ENCODE peak calls at places on chromosomes 4 and X, in eight cellular contexts. B is fibroblast of the aortic adventitia; N is HAP-1; F is CD8-positive, alpha-beta memory T cell; E is psoas muscle; Q is stomach; O is adipocyte; V is GM23248. G is an unnamed sample.

GRCh38 chrX:20412871-20413486 is 146.3 kb upstream of the RPS6KA3 start:
- DNase-seq in B (no peak), N (no peak), F (peak; percentile 77), E (no peak), Q (peak; percentile 29), O (no peak), V (no peak), G (peak; percentile 45)

GRCh38 chr4:98673282-98673644 is 14.9 kb upstream of the TSPAN5 start:
- DNase-seq in B (no peak), N (no peak), F (no peak), E (no peak), Q (no peak), O (no peak), V (no peak), G (no peak)

GRCh38 chr4:14043203-14043602 is 415.7 kb upstream of the BOD1L1 start:
- DNase-seq in B (no peak), N (no peak), F (no peak), E (no peak), Q (no peak), O (no peak), V (no peak), G (no peak)

GRCh38 chr4:139746430-139746829 is 80.8 kb downstream of the MGST2 start:
- DNase-seq in B (no peak), N (no peak), F (no peak), E (no peak), Q (no peak), O (no peak), V (no peak), G (no peak)

GRCh38 chr4:54217642-54218486 is 11.2 kb upstream of the PDGFRA start:
- DNase-seq in B (peak; percentile 97), N (peak; percentile 90), F (peak; percentile 62), E (peak; percentile 88), Q (peak; percentile 74), O (peak; percentile 96), V (peak; percentile 90), G (peak; percentile 74)

GRCh38 chr4:187444061-187444460 is 551.5 kb upstream of the ZFP42 start:
- DNase-seq in B (no peak), N (no peak), F (no peak), E (no peak), Q (no peak), O (peak; percentile 10), V (no peak), G (no peak)

GRCh38 chr4:69054578-69055200 is 41.6 kb upstream of the UGT2B7 start:
- DNase-seq in B (peak; percentile 88), N (no peak), F (no peak), E (no peak), Q (no peak), O (peak; percentile 59), V (peak; percentile 73), G (peak; percentile 76)

GRCh38 chr4:182454440-182455013 is 211.3 kb downstream of the TENM3 start:
- DNase-seq in B (peak; percentile 16), N (no peak), F (no peak), E (no peak), Q (no peak), O (peak; percentile 22), V (no peak), G (no peak)

GRCh38 chrX:143571521-143571920 is 54.2 kb upstream of the SPANXN3 start:
- DNase-seq in B (no peak), N (no peak), F (no peak), E (no peak), Q (no peak), O (no peak), V (no peak), G (no peak)

GRCh38 chr4:86894465-86894864 is 2.2 kb upstream of the C4orf36 start:
- DNase-seq in B (no peak), N (no peak), F (no peak), E (no peak), Q (no peak), O (no peak), V (peak; percentile 45), G (no peak)

GRCh38 chr4:88655226-88655625 is 42.4 kb downstream of the NAP1L5 start:
- DNase-seq in B (no peak), N (no peak), F (no peak), E (no peak), Q (no peak), O (no peak), V (no peak), G (no peak)

GRCh38 chrX:123743312-123743711 is 10.5 kb upstream of the THOC2 start:
- DNase-seq in B (no peak), N (no peak), F (no peak), E (no peak), Q (no peak), O (no peak), V (no peak), G (no peak)

GRCh38 chrX:13965531-13965930 is 64.2 kb downstream of the GEMIN8 start:
- DNase-seq in B (no peak), N (no peak), F (no peak), E (no peak), Q (no peak), O (no peak), V (no peak), G (no peak)

GRCh38 chr4:36509816-36510215 is 228.4 kb downstream of the DTHD1 start:
- DNase-seq in B (no peak), N (no peak), F (no peak), E (no peak), Q (no peak), O (no peak), V (no peak), G (no peak)

GRCh38 chr4:4866124-4866832 is 6.8 kb downstream of the MSX1 start:
- DNase-seq in B (no peak), N (no peak), F (no peak), E (peak; percentile 33), Q (no peak), O (no peak), V (no peak), G (no peak)

GRCh38 chr4:1192493-1193205 is 20.3 kb upstream of the SPON2 start:
- DNase-seq in B (no peak), N (no peak), F (peak; percentile 39), E (peak; percentile 68), Q (peak; percentile 59), O (no peak), V (no peak), G (no peak)

GRCh38 chr4:88999392-88999791 is 57.6 kb downstream of the FAM13A start:
- DNase-seq in B (no peak), N (peak; percentile 30), F (no peak), E (no peak), Q (no peak), O (no peak), V (no peak), G (no peak)

GRCh38 chr4:181877329-181877848 is 365.8 kb upstream of the TENM3 start:
- DNase-seq in B (peak; percentile 11), N (no peak), F (no peak), E (no peak), Q (no peak), O (peak; percentile 5), V (no peak), G (no peak)

GRCh38 chr4:101972791-101973190 is 182.3 kb downstream of the BANK1 start:
- DNase-seq in B (no peak), N (no peak), F (no peak), E (no peak), Q (no peak), O (no peak), V (no peak), G (no peak)

GRCh38 chr4:156870166-156870565 is 101.4 kb downstream of the PDGFC start:
- DNase-seq in B (peak; percentile 53), N (no peak), F (no peak), E (no peak), Q (no peak), O (peak; percentile 70), V (peak; percentile 29), G (no peak)

DNA sequence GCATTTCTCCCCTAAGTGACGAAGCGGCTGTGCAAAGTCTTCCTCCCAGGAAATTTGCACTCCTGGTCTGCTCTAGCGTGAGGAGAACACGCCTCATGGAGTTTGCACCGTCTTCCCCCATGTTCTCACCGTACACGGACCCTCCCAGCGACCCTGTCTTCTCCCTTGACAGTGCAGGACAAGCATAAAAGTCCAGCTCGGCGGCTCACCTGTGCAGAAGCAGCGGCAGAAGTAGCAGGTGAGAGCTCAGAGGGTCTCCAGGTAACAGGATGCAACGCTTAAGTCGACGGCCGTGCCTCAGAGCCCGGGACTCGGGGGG is 314 bp downstream of the P2RY8 start:
- DNase-seq in B (no peak), N (no peak), F (no peak), E (no peak), Q (no peak), O (no peak), V (no peak), G (no peak)
- H3K4me3 ChIP-seq in B (no peak overlapping the region), N (no peak overlapping the region), F (peak overlapping the region; percentile 99), E (peak overlapping the region; percentile 51), Q (peak overlapping the region; percentile 31), O (no peak overlapping the region), V (no peak overlapping the region), G (peak overlapping the region; percentile 32)

DNA sequence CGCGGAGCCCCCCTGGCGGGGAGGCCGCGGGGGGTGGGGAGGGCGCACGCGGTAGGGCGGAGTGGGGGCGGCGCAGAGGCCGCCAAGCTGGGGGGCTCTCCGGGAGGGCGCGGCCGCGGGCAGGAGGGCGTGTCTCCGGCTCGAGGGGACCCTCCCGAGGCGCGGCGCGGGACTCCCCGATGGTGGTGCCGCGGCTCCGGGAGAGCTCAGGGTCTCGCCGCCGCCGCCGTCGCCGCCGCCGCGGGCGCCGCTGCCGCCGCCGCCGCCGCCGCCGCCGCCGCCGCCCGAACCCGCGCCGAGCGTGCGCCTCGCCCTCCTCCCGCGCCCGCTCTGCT is at the start of gene PTCHD1:
- DNase-seq in B (no peak), N (no peak), F (no peak), E (no peak), Q (no peak), O (no peak), V (no peak), G (no peak)
- H3K4me3 ChIP-seq in B (peak within 1 kb of the TSS; percentile 10), N (no peak within 1 kb of the TSS), F (no peak within 1 kb of the TSS), E (peak within 1 kb of the TSS; percentile 54), Q (peak within 1 kb of the TSS; percentile 44), O (no peak within 1 kb of the TSS), V (peak within 1 kb of the TSS; percentile 15), G (peak within 1 kb of the TSS; percentile 21)

GRCh38 chrX:130084651-130085237 is 25.6 kb downstream of the ELF4 start:
- DNase-seq in B (no peak), N (no peak), F (no peak), E (peak; percentile 40), Q (no peak), O (no peak), V (no peak), G (no peak)
- H3K4me3 ChIP-seq in B (no peak overlapping the region), N (no peak overlapping the region), F (peak overlapping the region; percentile 78), E (no peak overlapping the region), Q (no peak overlapping the region), O (no peak overlapping the region), V (no peak overlapping the region), G (no peak overlapping the region)

DNA sequence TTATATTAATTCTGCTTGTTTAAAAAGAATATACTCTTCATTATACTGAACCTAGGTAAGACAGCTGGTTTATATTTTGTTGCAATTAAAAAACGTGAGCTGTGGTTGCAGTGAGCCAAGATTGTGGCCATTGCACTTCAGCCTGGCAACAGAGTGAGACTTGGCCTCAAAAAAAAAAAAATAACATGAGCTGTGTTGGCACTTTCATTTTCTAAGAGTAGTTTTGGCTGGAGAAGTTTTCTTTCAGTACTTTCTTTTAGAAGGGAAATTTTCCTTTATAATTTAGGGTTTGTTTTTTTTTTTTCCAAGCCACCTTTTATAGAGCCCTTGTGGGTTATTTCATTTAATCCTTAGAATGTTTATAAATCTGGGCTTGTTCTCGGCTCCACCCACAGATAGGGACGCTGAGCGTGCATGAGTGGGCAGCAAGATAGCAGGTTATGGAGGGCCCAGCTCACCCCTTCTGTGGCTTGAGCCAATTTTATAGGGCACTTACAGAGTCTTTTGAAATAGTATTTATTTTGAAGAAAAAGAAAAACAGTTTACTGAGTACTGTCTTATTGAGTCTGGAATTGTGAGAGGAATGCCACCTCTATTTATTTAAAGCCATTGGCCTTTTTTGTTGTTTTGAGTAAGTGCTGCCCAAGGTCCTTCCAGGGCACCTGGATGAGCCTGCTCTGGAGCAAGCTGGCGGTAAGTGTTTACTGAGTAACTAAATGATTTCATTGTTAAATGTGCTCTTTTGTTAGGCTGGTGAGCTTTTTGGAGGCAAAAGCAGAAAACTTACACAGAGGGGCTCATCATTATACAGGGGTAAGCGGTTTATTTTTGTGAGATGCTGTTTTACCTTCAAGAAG is 60.9 kb downstream of the HTT start:
- DNase-seq in B (peak; percentile 47), N (no peak), F (no peak), E (no peak), Q (no peak), O (peak; percentile 31), V (peak; percentile 12), G (no peak)
- H3K4me3 ChIP-seq in B (no peak overlapping the region), N (no peak overlapping the region), F (no peak overlapping the region), E (no peak overlapping the region), Q (peak overlapping the region; percentile 6), O (peak overlapping the region; percentile 71), V (no peak overlapping the region), G (no peak overlapping the region)